ENCODE peak calls at places on chromosomes 16 and 17, in six cellular contexts. I is PC-3, W is fibroblast of the aortic adventitia, Q is Peyer's patch, E is AG10803, S is cardiac fibroblast. D is an unnamed sample.

GRCh38 chr16:4697867-4698291 is 4.5 kb downstream of the NUDT16L1 start:
- DNase-seq in I (no peak), W (no peak), Q (no peak), E (no peak), S (no peak), D (no peak)

GRCh38 chr16:85366031-85366763 is 246.9 kb upstream of the GSE1 start:
- DNase-seq in I (no peak), W (no peak), Q (no peak), E (no peak), S (no peak), D (no peak)

GRCh38 chr17:69761767-69762321 is 313.2 kb upstream of the KCNJ16 start:
- DNase-seq in I (peak; percentile 98), W (peak; percentile 96), Q (no peak), E (peak; percentile 99), S (peak; percentile 68), D (peak; percentile 93)

GRCh38 chr16:15864939-15865338 is 8.1 kb upstream of the MYH11 start:
- DNase-seq in I (no peak), W (no peak), Q (no peak), E (no peak), S (no peak), D (no peak)

GRCh38 chr16:59635674-59636073 is 901.6 kb upstream of the GOT2 start:
- DNase-seq in I (peak; percentile 44), W (no peak), Q (no peak), E (peak; percentile 48), S (no peak), D (no peak)

GRCh38 chr17:31559647-31560501 is 168.4 kb downstream of the RAB11FIP4 start:
- DNase-seq in I (no peak), W (no peak), Q (peak; percentile 51), E (no peak), S (no peak), D (no peak)

GRCh38 chr16:51155901-51156810 is 5.1 kb upstream of the SALL1 start:
- DNase-seq in I (no peak), W (peak; percentile 62), Q (no peak), E (peak; percentile 67), S (peak; percentile 35), D (no peak)

GRCh38 chr16:68402748-68403040 is 45.6 kb downstream of the SMPD3 start:
- DNase-seq in I (no peak), W (no peak), Q (no peak), E (no peak), S (no peak), D (no peak)

GRCh38 chr16:67528870-67529638 is 425 bp downstream of the RIPOR1 start:
- DNase-seq in I (peak; percentile 33), W (no peak), Q (no peak), E (peak; percentile 43), S (peak; percentile 45), D (peak; percentile 57)

GRCh38 chr17:37830151-37830993 is 85.5 kb upstream of the HNF1B start:
- DNase-seq in I (no peak), W (no peak), Q (no peak), E (no peak), S (no peak), D (no peak)

GRCh38 chr17:44253021-44253420 is 14.9 kb downstream of the SLC4A1 start:
- DNase-seq in I (no peak), W (no peak), Q (no peak), E (no peak), S (no peak), D (no peak)

GRCh38 chr17:74632196-74632540 is 8.6 kb upstream of the CD300E start:
- DNase-seq in I (no peak), W (no peak), Q (no peak), E (no peak), S (no peak), D (no peak)

GRCh38 chr16:89430436-89431157 is 59.8 kb downstream of the ANKRD11 start:
- DNase-seq in I (no peak), W (no peak), Q (peak; percentile 70), E (no peak), S (no peak), D (no peak)

GRCh38 chr16:152141-153128 is at the start of gene HBZ:
- DNase-seq in I (no peak), W (no peak), Q (no peak), E (no peak), S (no peak), D (no peak)

GRCh38 chr17:48816438-48816773 is 623 bp downstream of the TTLL6 start:
- DNase-seq in I (no peak), W (no peak), Q (no peak), E (no peak), S (no peak), D (no peak)

GRCh38 chr17:80169107-80169506 is 723 bp upstream of the CARD14 start:
- DNase-seq in I (no peak), W (no peak), Q (no peak), E (no peak), S (no peak), D (no peak)

GRCh38 chr17:10879110-10879509 is 41.2 kb upstream of the PIRT start:
- DNase-seq in I (peak; percentile 7), W (no peak), Q (no peak), E (no peak), S (peak; percentile 2), D (no peak)

DNA sequence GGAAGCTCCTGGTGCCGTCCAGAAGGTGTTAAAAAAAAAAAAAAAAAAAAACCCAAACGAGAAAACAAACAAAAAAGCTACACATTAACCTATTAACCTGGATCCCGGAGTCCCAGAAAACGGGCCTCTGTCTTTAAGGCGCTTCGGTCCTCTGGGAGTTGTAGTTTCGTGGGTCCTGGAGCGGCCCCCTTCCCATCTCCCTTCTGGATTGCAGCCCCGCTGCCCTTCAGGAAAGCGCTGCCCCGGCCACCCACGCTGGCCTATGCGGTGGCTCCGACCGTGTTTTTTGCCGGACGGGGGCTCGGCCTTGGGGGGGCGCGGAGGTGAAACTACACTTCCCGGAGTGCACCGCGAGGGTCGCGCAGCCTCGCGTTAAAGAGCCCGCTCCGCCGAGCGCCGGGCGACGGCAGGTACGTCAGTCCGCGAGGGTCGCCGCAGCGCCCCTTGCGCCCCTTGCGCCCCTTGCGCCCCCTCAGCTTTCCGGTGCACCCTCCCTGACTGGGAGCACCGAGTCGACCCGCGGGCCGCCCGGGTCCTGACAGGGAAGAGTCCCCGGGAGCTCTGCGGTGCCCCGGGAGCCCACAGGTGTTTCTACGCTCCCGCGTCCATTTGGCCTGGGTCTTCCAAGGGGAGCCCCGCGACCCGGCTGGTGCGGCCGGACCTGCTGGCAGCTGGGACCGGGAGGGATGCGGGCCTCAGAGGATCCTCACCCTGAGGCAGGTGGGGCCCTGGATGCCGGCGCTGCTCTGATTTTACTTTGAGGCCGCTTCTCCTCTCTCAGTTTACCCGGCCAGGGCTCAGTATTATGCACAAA is at the start of gene FCSK:
- DNase-seq in I (peak; percentile 45), W (peak; percentile 72), Q (peak; percentile 88), E (peak; percentile 45), S (peak; percentile 74), D (peak; percentile 75)
- TF ChIP-seq CTCF in I (no peak), W (no peak), Q (no peak), E (no peak), S (no peak), D (no peak)

GRCh38 chr17:27438631-27439030 is 17.6 kb upstream of the KSR1 start:
- DNase-seq in I (no peak), W (no peak), Q (no peak), E (no peak), S (no peak), D (no peak)
- TF ChIP-seq CTCF in I (no peak), W (no peak), Q (no peak), E (no peak), S (no peak), D (no peak)

GRCh38 chr16:55655709-55656694 is at the start of gene SLC6A2:
- DNase-seq in I (no peak), W (no peak), Q (no peak), E (no peak), S (no peak), D (no peak)
- TF ChIP-seq CTCF in I (no peak), W (no peak), Q (no peak), E (no peak), S (no peak), D (no peak)

DNA sequence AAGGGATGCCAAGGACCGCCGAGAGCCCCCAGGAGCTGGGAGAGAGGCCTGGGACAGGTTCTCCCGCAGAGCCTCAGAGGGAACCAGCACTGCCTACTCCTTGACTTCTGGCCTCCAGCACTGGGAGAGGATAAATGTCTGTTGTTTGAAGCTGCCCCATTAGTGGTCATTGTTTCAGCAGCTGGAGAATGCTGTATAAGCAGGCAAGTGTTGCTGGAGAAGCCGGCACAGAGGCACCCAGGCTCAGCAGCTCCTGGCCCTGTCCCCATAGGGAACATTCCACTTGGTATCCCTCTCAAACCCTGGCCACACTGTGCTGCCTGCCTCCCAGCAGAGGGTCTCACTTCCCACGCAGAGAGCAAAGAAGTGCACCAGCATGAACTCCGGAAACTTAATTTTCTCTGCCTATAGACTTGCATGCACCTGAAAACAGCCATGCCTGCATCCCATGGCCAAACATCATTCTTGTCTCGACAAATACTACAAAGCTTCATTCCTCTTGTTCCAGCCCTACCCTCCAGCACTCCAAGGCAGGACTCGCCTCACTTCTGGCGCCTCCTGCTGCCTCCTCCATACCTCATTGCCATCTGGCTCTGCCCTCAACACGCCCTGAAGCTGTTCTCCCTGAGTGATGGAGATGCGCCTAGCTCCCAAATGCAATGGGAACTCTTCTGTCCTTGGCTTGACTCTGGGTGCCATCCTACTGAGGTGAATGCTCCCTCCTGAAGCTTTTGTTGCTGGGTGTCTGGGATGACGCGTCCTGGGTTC is 88.1 kb downstream of the DNAH17 start:
- DNase-seq in I (no peak), W (no peak), Q (no peak), E (no peak), S (no peak), D (peak; percentile 3)
- TF ChIP-seq CTCF in I (peak; percentile 26), W (no peak), Q (no peak), E (no peak), S (no peak), D (no peak)

GRCh38 chr16:10979717-10980601 is 35.6 kb downstream of the CLEC16A start:
- DNase-seq in I (no peak), W (peak; percentile 67), Q (no peak), E (peak; percentile 73), S (peak; percentile 72), D (no peak)

GRCh38 chr16:10982430-10983174 is 38.2 kb downstream of the CLEC16A start:
- DNase-seq in I (no peak), W (no peak), Q (no peak), E (no peak), S (no peak), D (no peak)

GRCh38 chr16:10983175-10983558 is 38.8 kb downstream of the CLEC16A start:
- DNase-seq in I (no peak), W (no peak), Q (no peak), E (no peak), S (no peak), D (peak; percentile 17)

GRCh38 chr16:10980811-10981210 is 36.4 kb downstream of the CLEC16A start:
- DNase-seq in I (no peak), W (no peak), Q (no peak), E (no peak), S (no peak), D (no peak)

GRCh38 chr16:10981697-10982216 is 37.4 kb downstream of the CLEC16A start:
- DNase-seq in I (peak; percentile 33), W (no peak), Q (no peak), E (no peak), S (no peak), D (peak; percentile 29)
- TF ChIP-seq CTCF in I (peak; percentile 65), W (peak; percentile 22), Q (peak; percentile 26), E (peak; percentile 23), S (peak; percentile 37), D (peak; percentile 12)